ENCODE peak calls at places on chromosomes 3 and 15, in nine cellular contexts. B, T, U, I, X, L, O, N and Q are unnamed samples.
A peak's percentile ranks its signal among the peaks of the same experiment; 100 is the strongest.

GRCh38 chr3:148992027-148992634 is 791 bp downstream of the GYG1 start:
- DNase-seq in B (peak; percentile 40), L (peak; percentile 24), U (peak; percentile 50), O (peak; percentile 27), N (peak; percentile 73), X (peak; percentile 73), T (peak; percentile 56), I (peak; percentile 54), Q (no peak)

GRCh38 chr15:50353251-50353998 is 1.6 kb downstream of the GABPB1 start:
- DNase-seq in L (peak; percentile 60), T (no peak), N (no peak), O (peak; percentile 27), I (no peak), B (no peak), U (peak; percentile 95), X (no peak), Q (no peak)

GRCh38 chr3:132730891-132731580 is 8.8 kb upstream of the NPHP3 start:
- DNase-seq in I (peak; percentile 39), L (peak; percentile 63), O (peak; percentile 46), U (peak; percentile 55), X (no peak), T (no peak), B (peak; percentile 74), N (no peak), Q (no peak)

GRCh38 chr15:50764331-50765201 is 940 bp downstream of the SPPL2A start:
- DNase-seq in N (no peak), T (no peak), L (peak; percentile 88), U (peak; percentile 57), X (no peak), I (no peak), O (peak; percentile 8), B (no peak), Q (no peak)

GRCh38 chr3:72413228-72413627 is 435.0 kb downstream of the SHQ1 start:
- DNase-seq in U (no peak), I (no peak), T (no peak), O (no peak), X (no peak), N (no peak), L (no peak), B (no peak), Q (no peak)

GRCh38 chr3:181210275-181210674 is 220.7 kb upstream of the DNAJC19 start:
- DNase-seq in B (peak; percentile 16), L (peak; percentile 57), X (no peak), N (no peak), T (no peak), U (peak; percentile 2), I (no peak), O (peak; percentile 23), Q (no peak)

GRCh38 chr15:66364944-66365343 is 8.5 kb upstream of the TIPIN start:
- DNase-seq in O (no peak), L (no peak), X (no peak), N (no peak), I (no peak), B (peak; percentile 95), U (no peak), T (no peak), Q (no peak)

GRCh38 chr3:161069441-161070251 is 35.5 kb downstream of the B3GALNT1 start:
- DNase-seq in N (no peak), U (peak; percentile 26), X (no peak), L (peak; percentile 62), T (no peak), B (no peak), O (peak; percentile 79), I (no peak), Q (no peak)